ENCODE peak calls at places on chromosomes 2 and 18, in nine cellular contexts. S is heart right ventricle, P is cardiac fibroblast, T is fibroblast of pulmonary artery, E is lung, Q is dorsolateral prefrontal cortex, B is epithelial cell of esophagus, K is choroid plexus epithelial cell, R is cardiac muscle cell. L is an unnamed sample.

GRCh38 chr2:55112229-55113016 is 62.2 kb upstream of the RTN4 start:
- DNase-seq in K (peak; percentile 91), T (peak; percentile 43), Q (peak; percentile 78), S (peak; percentile 84), E (no peak), R (no peak), P (peak; percentile 82), B (no peak), L (no peak)

GRCh38 chr2:177551989-177552413 is 159.4 kb downstream of the AGPS start:
- DNase-seq in K (peak; percentile 21), T (no peak), S (peak; percentile 62), Q (peak; percentile 25), E (peak; percentile 61), B (no peak), P (no peak), R (peak; percentile 16), L (no peak)

GRCh38 chr2:96214554-96214953 is 5.9 kb upstream of the STARD7 start:
- DNase-seq in S (no peak), R (no peak), B (no peak), E (no peak), Q (no peak), P (no peak), K (no peak), T (no peak), L (no peak)

GRCh38 chr18:7844017-7844416 is 276.9 kb downstream of the PTPRM start:
- DNase-seq in T (peak; percentile 30), R (no peak), E (no peak), K (peak; percentile 66), Q (no peak), B (peak; percentile 48), S (no peak), P (peak; percentile 23), L (no peak)

GRCh38 chr2:164792316-164793127 is 49.1 kb downstream of the COBLL1 start:
- DNase-seq in T (no peak), K (no peak), E (no peak), B (no peak), S (no peak), P (peak; percentile 7), R (no peak), Q (no peak), L (no peak)

GRCh38 chr2:85248741-85249524 is 78.9 kb downstream of the TGOLN2 start:
- DNase-seq in S (peak; percentile 47), P (peak; percentile 96), Q (no peak), T (peak; percentile 96), K (peak; percentile 67), R (no peak), B (peak; percentile 90), E (no peak), L (peak; percentile 68)

GRCh38 chr2:177618270-177619253 is 226.0 kb downstream of the AGPS start:
- DNase-seq in E (peak; percentile 94), K (peak; percentile 88), S (peak; percentile 93), R (peak; percentile 91), B (peak; percentile 85), P (peak; percentile 87), Q (peak; percentile 89), T (peak; percentile 88), L (peak; percentile 69)

GRCh38 chr2:47767880-47768609 is 14.9 kb upstream of the MSH6 start:
- DNase-seq in E (peak; percentile 60), R (peak; percentile 76), Q (peak; percentile 78), S (peak; percentile 57), B (peak; percentile 49), P (peak; percentile 63), T (peak; percentile 56), K (peak; percentile 63), L (no peak)

GRCh38 chr2:120939595-120940318 is 204.1 kb downstream of the GLI2 start:
- DNase-seq in Q (no peak), K (peak; percentile 91), R (peak; percentile 49), E (no peak), P (peak; percentile 86), S (no peak), B (peak; percentile 86), T (peak; percentile 87), L (peak; percentile 59)

GRCh38 chr2:43305006-43305405 is 78.6 kb upstream of the ZFP36L2 start:
- DNase-seq in T (peak; percentile 94), K (peak; percentile 76), B (no peak), R (no peak), E (no peak), S (peak; percentile 48), Q (no peak), P (peak; percentile 94), L (no peak)

GRCh38 chr18:12003894-12004293 is 22.6 kb downstream of the IMPA2 start:
- DNase-seq in R (no peak), K (no peak), P (no peak), Q (no peak), S (peak; percentile 39), T (no peak), E (no peak), B (no peak), L (no peak)

GRCh38 chr2:18506883-18507519 is 53.5 kb downstream of the RDH14 start:
- DNase-seq in P (no peak), E (no peak), S (no peak), Q (no peak), K (no peak), R (no peak), B (no peak), T (no peak), L (no peak)

GRCh38 chr2:159684796-159685195 is 27.5 kb upstream of the MARCHF7 start:
- DNase-seq in T (peak; percentile 65), B (peak; percentile 82), P (peak; percentile 57), R (no peak), Q (no peak), S (no peak), E (no peak), K (peak; percentile 72), L (peak; percentile 16)

GRCh38 chr2:45813003-45813601 is 161.6 kb downstream of the PRKCE start:
- DNase-seq in P (peak; percentile 61), Q (no peak), R (no peak), S (peak; percentile 52), K (no peak), E (no peak), T (peak; percentile 62), B (no peak), L (no peak)

GRCh38 chr2:1759611-1759930 is 15.3 kb upstream of the PXDN start:
- DNase-seq in P (no peak), Q (no peak), R (no peak), B (no peak), S (no peak), K (no peak), T (no peak), E (no peak), L (no peak)

GRCh38 chr2:139790807-139791206 is 1010.6 kb upstream of the NXPH2 start:
- DNase-seq in R (peak; percentile 21), E (no peak), T (peak; percentile 62), P (peak; percentile 51), Q (no peak), B (peak; percentile 55), K (peak; percentile 67), S (no peak), L (peak; percentile 16)
- TF ChIP-seq CTCF in R (peak; percentile 34), E (no peak), T (peak; percentile 32), P (no peak), Q (peak; percentile 39), B (peak; percentile 9), K (no peak), S (peak; percentile 26), L (peak; percentile 9)

GRCh38 chr2:188187726-188188125 is 103.9 kb upstream of the GULP1 start:
- DNase-seq in R (no peak), B (no peak), P (no peak), T (no peak), K (no peak), Q (no peak), E (no peak), S (no peak), L (no peak)
- H3K4me3 ChIP-seq in R (no peak overlapping the region), B (no peak overlapping the region), P (no peak overlapping the region), T (no peak overlapping the region), K (no peak overlapping the region), Q (no peak overlapping the region), E (no peak overlapping the region), S (no peak overlapping the region), L (no peak overlapping the region)

GRCh38 chr2:28556303-28556702 is 60.4 kb downstream of the PLB1 start:
- DNase-seq in R (no peak), Q (no peak), T (no peak), K (no peak), B (no peak), E (no peak), P (no peak), S (no peak), L (no peak)

GRCh38 chr2:28558421-28558820 is 62.6 kb downstream of the PLB1 start:
- DNase-seq in B (no peak), S (no peak), R (no peak), T (peak; percentile 16), E (no peak), Q (no peak), P (no peak), K (peak; percentile 30), L (peak; percentile 3)

GRCh38 chr2:28558918-28559317 is 63.1 kb downstream of the PLB1 start:
- DNase-seq in T (peak; percentile 42), B (peak; percentile 47), Q (no peak), K (peak; percentile 36), S (no peak), E (no peak), R (no peak), P (peak; percentile 57), L (no peak)

GRCh38 chr2:28552045-28552823 is 56.4 kb downstream of the PLB1 start:
- DNase-seq in R (no peak), E (no peak), T (peak; percentile 39), B (peak; percentile 58), Q (no peak), S (no peak), P (peak; percentile 20), K (peak; percentile 19), L (peak; percentile 6)

DNA sequence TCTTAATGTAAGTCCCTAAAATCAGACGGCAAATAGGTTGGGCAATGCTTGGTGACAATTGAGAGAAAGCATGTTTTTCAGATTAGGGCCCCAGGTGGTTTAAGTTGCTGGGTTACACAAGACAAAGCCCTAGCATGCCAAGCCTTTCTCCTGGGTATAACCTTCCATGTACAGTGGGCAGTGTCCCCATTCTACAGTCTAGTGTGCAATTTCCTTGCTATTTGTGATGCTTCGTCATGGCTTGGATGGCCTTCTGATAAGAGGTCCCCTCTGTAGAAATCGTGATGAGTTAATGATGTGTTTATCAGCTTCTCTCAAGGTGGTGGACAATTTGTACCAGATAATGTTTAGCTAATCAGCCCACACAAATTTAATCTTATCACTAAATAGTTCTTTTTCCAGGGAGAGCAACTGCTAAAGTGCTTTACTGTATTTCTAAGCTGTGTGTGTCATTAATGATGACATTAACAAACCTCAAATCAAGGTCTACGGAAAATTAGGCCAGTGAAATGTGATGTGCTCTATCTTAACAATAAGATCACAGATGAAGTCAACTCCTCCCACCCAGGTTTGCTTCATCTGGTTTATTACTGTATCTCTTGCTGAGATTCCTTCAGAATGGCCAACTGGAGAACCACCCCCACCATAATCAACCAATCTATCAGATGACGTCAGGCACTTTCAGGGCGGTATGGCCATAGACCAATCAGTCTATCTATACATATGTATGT is 61.7 kb downstream of the PLB1 start:
- DNase-seq in T (peak; percentile 51), B (no peak), E (no peak), S (no peak), Q (no peak), R (no peak), P (peak; percentile 46), K (no peak), L (no peak)
- TF ChIP-seq CTCF in T (no peak), B (no peak), E (no peak), S (no peak), Q (no peak), R (no peak), P (no peak), K (no peak), L (no peak)

DNA sequence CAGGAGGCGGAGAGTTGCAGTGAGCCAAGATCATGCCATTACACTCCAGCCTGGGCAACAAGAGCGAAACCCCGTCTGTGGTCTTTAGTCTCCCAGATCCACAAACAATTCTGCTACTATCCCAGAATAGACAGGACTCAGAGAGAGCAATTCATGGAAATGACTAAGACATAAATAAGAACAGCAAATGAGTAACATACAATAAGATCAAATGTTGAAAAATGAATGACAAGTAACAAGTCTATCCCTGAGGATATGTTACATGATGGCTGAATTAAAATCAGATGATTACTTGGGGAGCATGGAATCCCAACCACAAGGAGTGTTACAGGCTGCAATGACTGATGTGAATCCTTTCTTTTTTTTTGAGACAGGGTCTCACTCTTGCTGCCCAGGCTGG is 10.3 kb downstream of the ARL5A start:
- DNase-seq in Q (no peak), S (no peak), B (peak; percentile 3), R (no peak), K (no peak), E (no peak), T (no peak), P (no peak), L (no peak)
- H3K4me3 ChIP-seq in Q (no peak overlapping the region), S (no peak overlapping the region), B (no peak overlapping the region), R (no peak overlapping the region), K (no peak overlapping the region), E (no peak overlapping the region), T (no peak overlapping the region), P (no peak overlapping the region), L (no peak overlapping the region)

L was measured in astrocyte of the cerebellum.